ENCODE peak calls at places on chromosomes 1 and 21, in four cellular contexts. One of them, this sample, is unnamed. For H3K4me1, the result is how much of the 10 kb centered on the place peaks cover.

GRCh38 chr1:195516036-195516435 is 1092.2 kb downstream of the KCNT2 start:
- DNase-seq in HCT116: no peak
- DNase-seq in neural progenitor cell: no peak
- DNase-seq in PC-3: no peak
- DNase-seq in this sample: no peak

GRCh38 chr1:42935971-42936308 is 22.7 kb downstream of the SLC2A1 start:
- DNase-seq in neural progenitor cell: no peak
- DNase-seq in HCT116: no peak
- DNase-seq in PC-3: no peak
- DNase-seq in this sample: no peak

GRCh38 chr1:227757781-227758180 is 22.5 kb downstream of the SNAP47 start:
- DNase-seq in HCT116: no peak
- DNase-seq in neural progenitor cell: no peak
- DNase-seq in PC-3: no peak
- DNase-seq in this sample: no peak

GRCh38 chr1:56229183-56229582 is 350.2 kb downstream of the PLPP3 start:
- DNase-seq in PC-3: no peak
- DNase-seq in neural progenitor cell: peak
- DNase-seq in HCT116: no peak
- DNase-seq in this sample: no peak

GRCh38 chr1:18481921-18482701 is 1.4 kb downstream of the KLHDC7A start:
- DNase-seq in neural progenitor cell: no peak
- DNase-seq in HCT116: no peak
- DNase-seq in PC-3: no peak
- DNase-seq in this sample: peak

GRCh38 chr1:200296091-200296661 is 113.7 kb downstream of the ZNF281 start:
- DNase-seq in neural progenitor cell: no peak
- DNase-seq in PC-3: peak
- DNase-seq in HCT116: no peak
- DNase-seq in this sample: no peak

GRCh38 chr1:41618066-41618825 is 133.8 kb upstream of the EDN2 start:
- DNase-seq in HCT116: no peak
- DNase-seq in neural progenitor cell: no peak
- DNase-seq in PC-3: no peak
- DNase-seq in this sample: no peak

GRCh38 chr1:2187619-2188018 is 7.0 kb downstream of the FAAP20 start:
- DNase-seq in neural progenitor cell: no peak
- DNase-seq in PC-3: no peak
- DNase-seq in HCT116: no peak
- DNase-seq in this sample: no peak

GRCh38 chr1:28249013-28249870 is 10.1 kb upstream of the SESN2 start:
- DNase-seq in neural progenitor cell: peak
- DNase-seq in PC-3: peak
- DNase-seq in HCT116: peak
- DNase-seq in this sample: peak

GRCh38 chr1:186195377-186195931 is 179.6 kb downstream of the TPR start:
- DNase-seq in neural progenitor cell: no peak
- DNase-seq in PC-3: peak
- DNase-seq in HCT116: no peak
- DNase-seq in this sample: no peak

GRCh38 chr1:43540653-43541071 is 10.0 kb downstream of the PTPRF start:
- DNase-seq in neural progenitor cell: no peak
- DNase-seq in HCT116: no peak
- DNase-seq in PC-3: no peak
- DNase-seq in this sample: no peak

GRCh38 chr1:44031051-44031899 is at the start of gene SLC6A9:
- DNase-seq in HCT116: no peak
- DNase-seq in PC-3: peak
- DNase-seq in neural progenitor cell: peak
- DNase-seq in this sample: peak

GRCh38 chr1:154519661-154520060 is 17.4 kb upstream of the SHE start:
- DNase-seq in HCT116: no peak
- DNase-seq in PC-3: no peak
- DNase-seq in neural progenitor cell: no peak
- DNase-seq in this sample: no peak

GRCh38 chr1:91697322-91698260 is 188.4 kb downstream of the TGFBR3 start:
- DNase-seq in neural progenitor cell: no peak
- DNase-seq in PC-3: no peak
- DNase-seq in HCT116: no peak
- DNase-seq in this sample: no peak

GRCh38 chr1:209455133-209455532 is 128.4 kb upstream of the CAMK1G start:
- DNase-seq in HCT116: no peak
- DNase-seq in PC-3: peak
- DNase-seq in neural progenitor cell: no peak
- DNase-seq in this sample: no peak

GRCh38 chr1:211305044-211305443 is 21.6 kb upstream of the TRAF5 start:
- DNase-seq in PC-3: no peak
- DNase-seq in HCT116: no peak
- DNase-seq in neural progenitor cell: no peak
- DNase-seq in this sample: no peak

GRCh38 chr1:193657552-193657951 is 471.1 kb upstream of the B3GALT2 start:
- DNase-seq in PC-3: no peak
- DNase-seq in neural progenitor cell: no peak
- DNase-seq in HCT116: no peak
- DNase-seq in this sample: no peak

GRCh38 chr1:206544562-206545257 is 37.4 kb downstream of the RASSF5 start:
- DNase-seq in HCT116: peak
- DNase-seq in PC-3: peak
- DNase-seq in neural progenitor cell: peak
- DNase-seq in this sample: peak

GRCh38 chr1:64163972-64164371 is 39.5 kb upstream of the UBE2U start:
- DNase-seq in neural progenitor cell: peak
- DNase-seq in HCT116: no peak
- DNase-seq in PC-3: peak
- DNase-seq in this sample: no peak

GRCh38 chr1:165896277-165896676 is 68.9 kb downstream of the UCK2 start:
- DNase-seq in HCT116: no peak
- DNase-seq in neural progenitor cell: no peak
- DNase-seq in PC-3: peak
- DNase-seq in this sample: no peak

GRCh38 chr1:44019398-44020044 is 11.7 kb downstream of the SLC6A9 start:
- DNase-seq in neural progenitor cell: peak
- DNase-seq in PC-3: no peak
- DNase-seq in HCT116: no peak
- DNase-seq in this sample: no peak

GRCh38 chr1:181021811-181022434 is 747 bp downstream of the STX6 start:
- DNase-seq in neural progenitor cell: peak
- DNase-seq in PC-3: peak
- DNase-seq in HCT116: no peak
- DNase-seq in this sample: peak

GRCh38 chr1:36115200-36115669 is 9.8 kb downstream of the COL8A2 start:
- DNase-seq in HCT116: no peak
- DNase-seq in PC-3: no peak
- DNase-seq in neural progenitor cell: peak
- DNase-seq in this sample: no peak

GRCh38 chr21:34583926-34584563 is 30.9 kb downstream of the RCAN1 start:
- DNase-seq in PC-3: no peak
- DNase-seq in neural progenitor cell: no peak
- DNase-seq in HCT116: no peak
- DNase-seq in this sample: no peak

GRCh38 chr21:34996304-34997081 is 52.6 kb downstream of the RUNX1 start:
- DNase-seq in PC-3: no peak
- DNase-seq in neural progenitor cell: no peak
- DNase-seq in HCT116: no peak
- DNase-seq in this sample: no peak

GRCh38 chr1:30272288-30273020 is 450.9 kb downstream of the MATN1 start:
- DNase-seq in HCT116: no peak
- DNase-seq in neural progenitor cell: no peak
- DNase-seq in PC-3: no peak
- DNase-seq in this sample: no peak

GRCh38 chr1:224067207-224067606 is 46.7 kb upstream of the FBXO28 start:
- DNase-seq in neural progenitor cell: no peak
- DNase-seq in HCT116: no peak
- DNase-seq in PC-3: no peak
- DNase-seq in this sample: no peak

GRCh38 chr1:176905648-176906047 is 258.9 kb downstream of the ASTN1 start:
- DNase-seq in neural progenitor cell: no peak
- DNase-seq in PC-3: no peak
- DNase-seq in HCT116: no peak
- DNase-seq in this sample: no peak

GRCh38 chr1:107572674-107573205 is 392.2 kb downstream of the VAV3 start:
- DNase-seq in neural progenitor cell: no peak
- DNase-seq in HCT116: no peak
- DNase-seq in PC-3: peak
- DNase-seq in this sample: no peak

GRCh38 chr1:205273551-205273982 is 45.8 kb downstream of the TMCC2 start:
- DNase-seq in HCT116: peak
- DNase-seq in neural progenitor cell: peak
- DNase-seq in PC-3: peak
- DNase-seq in this sample: peak

GRCh38 chr21:23452384-23453083 is 2154.7 kb downstream of the MRPL39 start:
- DNase-seq in neural progenitor cell: peak
- DNase-seq in PC-3: peak
- DNase-seq in HCT116: no peak
- DNase-seq in this sample: no peak

GRCh38 chr1:209530990-209531389 is 52.5 kb upstream of the CAMK1G start:
- DNase-seq in neural progenitor cell: no peak
- DNase-seq in PC-3: peak
- DNase-seq in HCT116: no peak
- DNase-seq in this sample: no peak

GRCh38 chr1:3014443-3015268 is 6.6 kb upstream of the ACTRT2 start:
- DNase-seq in neural progenitor cell: no peak
- DNase-seq in HCT116: no peak
- DNase-seq in PC-3: no peak
- DNase-seq in this sample: no peak

GRCh38 chr1:151013518-151013917 is 5.3 kb downstream of the PRUNE1 start:
- DNase-seq in PC-3: no peak
- DNase-seq in neural progenitor cell: no peak
- DNase-seq in HCT116: no peak
- DNase-seq in this sample: no peak

GRCh38 chr1:66137235-66137634 is 344.5 kb downstream of the PDE4B start:
- DNase-seq in HCT116: no peak
- DNase-seq in PC-3: no peak
- DNase-seq in neural progenitor cell: no peak
- DNase-seq in this sample: no peak

GRCh38 chr1:3241673-3242407 is 172.8 kb downstream of the PRDM16 start:
- DNase-seq in PC-3: no peak
- DNase-seq in HCT116: no peak
- DNase-seq in neural progenitor cell: no peak
- DNase-seq in this sample: no peak

GRCh38 chr1:106022312-106022902 is 1034.1 kb upstream of the PRMT6 start:
- DNase-seq in HCT116: no peak
- DNase-seq in PC-3: peak
- DNase-seq in neural progenitor cell: no peak
- DNase-seq in this sample: peak

GRCh38 chr1:248839168-248839555 is 1.1 kb downstream of the ZNF672 start:
- DNase-seq in HCT116: no peak
- DNase-seq in PC-3: no peak
- DNase-seq in neural progenitor cell: no peak
- DNase-seq in this sample: no peak
- H3K4me1 ChIP-seq in HCT116: under half
- H3K4me1 ChIP-seq in PC-3: under half
- H3K4me1 ChIP-seq in neural progenitor cell: under half
- H3K4me1 ChIP-seq in this sample: under half

DNA sequence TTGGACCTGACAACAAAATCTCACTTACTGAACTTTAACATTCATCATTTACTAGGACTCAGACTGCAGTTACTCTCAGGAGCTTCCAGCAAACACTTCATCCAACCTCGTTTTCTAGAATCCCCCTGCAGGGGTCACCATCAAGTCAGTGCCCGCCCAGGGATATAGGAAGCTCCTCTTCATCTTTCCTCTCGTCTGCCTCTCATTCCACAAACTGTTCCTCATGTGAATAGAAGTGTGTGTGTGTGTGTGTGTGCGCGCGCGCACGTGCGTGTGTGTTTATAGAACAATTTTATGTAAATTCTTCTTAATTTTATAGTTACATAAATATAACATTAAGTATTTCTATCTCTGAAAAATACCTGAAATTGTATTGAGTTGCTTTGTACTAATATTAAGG is 21.8 kb upstream of the ABCD3 start:
- DNase-seq in neural progenitor cell: peak
- DNase-seq in HCT116: no peak
- DNase-seq in PC-3: no peak
- DNase-seq in this sample: no peak
- TF ChIP-seq EZH2phosphoT487 in neural progenitor cell: no peak
- TF ChIP-seq EZH2phosphoT487 in HCT116: no peak
- TF ChIP-seq EZH2phosphoT487 in PC-3: no peak
- TF ChIP-seq EZH2phosphoT487 in this sample: no peak

GRCh38 chr1:21573971-21574458 is 64.8 kb downstream of the ALPL start:
- DNase-seq in neural progenitor cell: peak
- DNase-seq in PC-3: peak
- DNase-seq in HCT116: peak
- DNase-seq in this sample: peak
- H3K4me1 ChIP-seq in neural progenitor cell: under half
- H3K4me1 ChIP-seq in PC-3: under half
- H3K4me1 ChIP-seq in HCT116: under half
- H3K4me1 ChIP-seq in this sample: under half

GRCh38 chr21:26736449-26736848 is 108.8 kb downstream of the ADAMTS1 start:
- DNase-seq in neural progenitor cell: no peak
- DNase-seq in HCT116: no peak
- DNase-seq in PC-3: no peak
- DNase-seq in this sample: no peak

GRCh38 chr21:26743524-26743923 is 101.7 kb downstream of the ADAMTS1 start:
- DNase-seq in neural progenitor cell: no peak
- DNase-seq in PC-3: no peak
- DNase-seq in HCT116: no peak
- DNase-seq in this sample: no peak

DNA sequence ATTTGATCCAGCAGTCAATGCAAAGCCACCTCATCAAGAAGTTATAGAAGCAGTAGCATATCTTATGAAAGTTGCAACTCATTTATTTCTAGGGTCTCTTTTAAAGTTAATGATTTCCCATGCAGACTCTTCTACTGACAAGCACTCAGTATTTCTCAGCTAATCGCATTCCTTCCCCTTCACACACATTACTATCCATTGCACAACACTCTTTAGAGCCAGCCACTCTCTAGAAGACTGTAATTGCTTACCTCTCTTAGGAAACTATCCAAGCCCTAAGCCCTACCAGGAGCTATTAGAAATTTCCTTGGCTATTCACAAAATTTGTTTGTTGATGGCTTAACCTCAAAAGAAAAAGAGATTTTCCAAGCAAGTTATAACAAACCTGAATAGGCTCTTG is 106.0 kb downstream of the ADAMTS1 start:
- DNase-seq in PC-3: no peak
- DNase-seq in HCT116: no peak
- DNase-seq in neural progenitor cell: no peak
- DNase-seq in this sample: no peak
- TF ChIP-seq EZH2phosphoT487 in PC-3: no peak
- TF ChIP-seq EZH2phosphoT487 in HCT116: no peak
- TF ChIP-seq EZH2phosphoT487 in neural progenitor cell: no peak
- TF ChIP-seq EZH2phosphoT487 in this sample: no peak